ENCODE peak calls at places on chromosomes 5 and 9, in six cellular contexts. One of them, this sample, is unnamed.

GRCh38 chr9:93668261-93668871 is 92.0 kb downstream of the PHF2 start:
- DNase-seq in SW 1271: no peak
- DNase-seq in cardiac muscle cell: no peak
- DNase-seq in fibroblast of pulmonary artery: no peak
- DNase-seq in nephron progenitor cell: no peak
- DNase-seq in NCI-H748 treated with DMSO at 0.1 percent for 48 hours: no peak
- DNase-seq in this sample: no peak

GRCh38 chr5:76874088-76874581 is 24.3 kb downstream of the S100Z start:
- DNase-seq in SW 1271: no peak
- DNase-seq in cardiac muscle cell: no peak
- DNase-seq in fibroblast of pulmonary artery: no peak
- DNase-seq in nephron progenitor cell: no peak
- DNase-seq in NCI-H748 treated with DMSO at 0.1 percent for 48 hours: peak
- DNase-seq in this sample: peak

GRCh38 chr9:114271556-114272510 is 51.1 kb upstream of the ORM1 start:
- DNase-seq in SW 1271: no peak
- DNase-seq in cardiac muscle cell: peak
- DNase-seq in fibroblast of pulmonary artery: peak
- DNase-seq in nephron progenitor cell: peak
- DNase-seq in NCI-H748 treated with DMSO at 0.1 percent for 48 hours: no peak
- DNase-seq in this sample: peak

GRCh38 chr9:95508242-95508967 is 8.4 kb downstream of the PTCH1 start:
- DNase-seq in SW 1271: no peak
- DNase-seq in cardiac muscle cell: peak
- DNase-seq in fibroblast of pulmonary artery: peak
- DNase-seq in nephron progenitor cell: peak
- DNase-seq in NCI-H748 treated with DMSO at 0.1 percent for 48 hours: no peak
- DNase-seq in this sample: no peak

GRCh38 chr9:79862921-79863890 is 291.4 kb downstream of the TLE4 start:
- DNase-seq in SW 1271: no peak
- DNase-seq in cardiac muscle cell: no peak
- DNase-seq in fibroblast of pulmonary artery: no peak
- DNase-seq in nephron progenitor cell: no peak
- DNase-seq in NCI-H748 treated with DMSO at 0.1 percent for 48 hours: no peak
- DNase-seq in this sample: no peak

GRCh38 chr5:127536687-127537086 is 19.2 kb downstream of the PRRC1 start:
- DNase-seq in SW 1271: no peak
- DNase-seq in cardiac muscle cell: peak
- DNase-seq in fibroblast of pulmonary artery: peak
- DNase-seq in nephron progenitor cell: no peak
- DNase-seq in NCI-H748 treated with DMSO at 0.1 percent for 48 hours: no peak
- DNase-seq in this sample: no peak

GRCh38 chr9:86535406-86535915 is 181.3 kb upstream of the TUT7 start:
- DNase-seq in SW 1271: no peak
- DNase-seq in cardiac muscle cell: no peak
- DNase-seq in fibroblast of pulmonary artery: no peak
- DNase-seq in nephron progenitor cell: no peak
- DNase-seq in NCI-H748 treated with DMSO at 0.1 percent for 48 hours: no peak
- DNase-seq in this sample: no peak

GRCh38 chr9:68780735-68781134 is 75.7 kb downstream of the PIP5K1B start:
- DNase-seq in SW 1271: no peak
- DNase-seq in cardiac muscle cell: no peak
- DNase-seq in fibroblast of pulmonary artery: peak
- DNase-seq in nephron progenitor cell: no peak
- DNase-seq in NCI-H748 treated with DMSO at 0.1 percent for 48 hours: no peak
- DNase-seq in this sample: no peak

GRCh38 chr9:117662651-117663050 is 41.6 kb upstream of the TLR4 start:
- DNase-seq in SW 1271: no peak
- DNase-seq in cardiac muscle cell: no peak
- DNase-seq in fibroblast of pulmonary artery: no peak
- DNase-seq in nephron progenitor cell: no peak
- DNase-seq in NCI-H748 treated with DMSO at 0.1 percent for 48 hours: no peak
- DNase-seq in this sample: no peak

GRCh38 chr5:69024241-69024651 is 69.6 kb upstream of the SLC30A5 start:
- DNase-seq in SW 1271: no peak
- DNase-seq in cardiac muscle cell: peak
- DNase-seq in fibroblast of pulmonary artery: peak
- DNase-seq in nephron progenitor cell: no peak
- DNase-seq in NCI-H748 treated with DMSO at 0.1 percent for 48 hours: peak
- DNase-seq in this sample: peak

GRCh38 chr5:96942078-96942477 is 6.2 kb downstream of the LNPEP start:
- DNase-seq in SW 1271: no peak
- DNase-seq in cardiac muscle cell: no peak
- DNase-seq in fibroblast of pulmonary artery: no peak
- DNase-seq in nephron progenitor cell: no peak
- DNase-seq in NCI-H748 treated with DMSO at 0.1 percent for 48 hours: no peak
- DNase-seq in this sample: no peak

This sample was measured in DMS153.